ENCODE peak calls at places on chromosomes 16 and 17, in eight cellular contexts. D is activated T-helper 1 cell treated with anti-CD3 and anti-CD28 coated beads, Interleukin-2, amount 50 U/mL, for 16 hours; E is iris pigment epithelial cell; V is PC-3; J is NCI-H1105 treated with DMSO at 0.1 percent for 48 hours; H is activated gamma-delta T cell treated with Interleukin-2 at 50 U/mL for 16 hours; B is left cardiac atrium; C is posterior cingulate gyrus. X is an unnamed sample.

GRCh38 chr17:40348562-40349476 is 15.7 kb downstream of the GJD3 start:
- DNase-seq in D (no peak), E (peak; percentile 48), V (no peak), J (peak; percentile 59), H (no peak), B (peak; percentile 71), C (peak; percentile 84), X (no peak)

GRCh38 chr17:42751628-42752027 is 6.8 kb upstream of the EZH1 start:
- DNase-seq in D (no peak), E (peak; percentile 52), V (no peak), J (no peak), H (no peak), B (no peak), C (no peak), X (no peak)

GRCh38 chr16:3112058-3112880 is at the start of gene ZNF205:
- DNase-seq in D (no peak), E (peak; percentile 68), V (peak; percentile 79), J (peak; percentile 63), H (no peak), B (peak; percentile 78), C (peak; percentile 82), X (peak; percentile 11)

GRCh38 chr17:76266244-76266938 is 1.2 kb downstream of the UBALD2 start:
- DNase-seq in D (no peak), E (peak; percentile 45), V (no peak), J (no peak), H (no peak), B (no peak), C (no peak), X (no peak)

GRCh38 chr16:85058909-85059308 is 31.3 kb downstream of the KIAA0513 start:
- DNase-seq in D (no peak), E (no peak), V (no peak), J (no peak), H (no peak), B (no peak), C (no peak), X (no peak)

GRCh38 chr17:28881533-28882056 is 15.9 kb downstream of the FLOT2 start:
- DNase-seq in D (no peak), E (no peak), V (no peak), J (no peak), H (no peak), B (no peak), C (no peak), X (no peak)

GRCh38 chr17:7041607-7042506 is 2.0 kb downstream of the SLC16A11 start:
- DNase-seq in D (no peak), E (no peak), V (no peak), J (no peak), H (peak; percentile 29), B (no peak), C (no peak), X (no peak)

GRCh38 chr17:50107790-50108414 is 12.8 kb downstream of the PDK2 start:
- DNase-seq in D (no peak), E (peak; percentile 70), V (peak; percentile 56), J (no peak), H (no peak), B (no peak), C (no peak), X (no peak)

GRCh38 chr17:74214642-74215331 is 1.4 kb downstream of the TTYH2 start:
- DNase-seq in D (no peak), E (no peak), V (no peak), J (no peak), H (no peak), B (peak; percentile 53), C (no peak), X (no peak)

GRCh38 chr17:27577124-27577761 is 53.7 kb upstream of the LGALS9 start:
- DNase-seq in D (no peak), E (peak; percentile 74), V (peak; percentile 59), J (no peak), H (no peak), B (peak; percentile 57), C (peak; percentile 49), X (no peak)

GRCh38 chr16:56424791-56425438 is 430 bp downstream of the AMFR start:
- DNase-seq in D (peak; percentile 5), E (no peak), V (no peak), J (peak; percentile 35), H (peak; percentile 21), B (peak; percentile 56), C (peak; percentile 11), X (no peak)

GRCh38 chr16:66746682-66747081 is 4.7 kb downstream of the DYNC1LI2 start:
- DNase-seq in D (no peak), E (peak; percentile 39), V (no peak), J (no peak), H (no peak), B (no peak), C (no peak), X (no peak)

GRCh38 chr17:29807520-29808361 is 122.3 kb downstream of the SSH2 start:
- DNase-seq in D (peak; percentile 24), E (peak; percentile 64), V (peak; percentile 63), J (peak; percentile 48), H (peak; percentile 76), B (peak; percentile 56), C (peak; percentile 68), X (peak; percentile 55)

GRCh38 chr17:66689192-66689591 is 145.7 kb upstream of the CACNG5 start:
- DNase-seq in D (no peak), E (no peak), V (no peak), J (no peak), H (no peak), B (no peak), C (no peak), X (no peak)

GRCh38 chr17:6041261-6041660 is 28.9 kb upstream of the WSCD1 start:
- DNase-seq in D (no peak), E (no peak), V (no peak), J (no peak), H (no peak), B (no peak), C (no peak), X (peak; percentile 9)

GRCh38 chr17:2084766-2085647 is 30.1 kb downstream of the HIC1 start:
- DNase-seq in D (no peak), E (peak; percentile 86), V (peak; percentile 53), J (no peak), H (no peak), B (peak; percentile 63), C (no peak), X (no peak)

GRCh38 chr16:1914084-1914608 is 4.1 kb downstream of the HS3ST6 start:
- DNase-seq in D (no peak), E (no peak), V (no peak), J (no peak), H (no peak), B (no peak), C (no peak), X (no peak)

GRCh38 chr16:57253410-57253927 is 8.4 kb downstream of the ARL2BP start:
- DNase-seq in D (no peak), E (peak; percentile 19), V (peak; percentile 31), J (no peak), H (no peak), B (no peak), C (no peak), X (no peak)

GRCh38 chr16:927406-927805 is 43.4 kb downstream of the LMF1 start:
- DNase-seq in D (no peak), E (no peak), V (no peak), J (no peak), H (no peak), B (no peak), C (no peak), X (no peak)

GRCh38 chr17:71316498-71316897 is 804.3 kb upstream of the SOX9 start:
- DNase-seq in D (no peak), E (no peak), V (no peak), J (no peak), H (no peak), B (no peak), C (no peak), X (no peak)

GRCh38 chr17:16313159-16314090 is 39.8 kb downstream of the CENPV start:
- DNase-seq in D (no peak), E (peak; percentile 67), V (no peak), J (no peak), H (no peak), B (no peak), C (no peak), X (no peak)

GRCh38 chr17:61260061-61260797 is 139.4 kb upstream of the TBX2 start:
- DNase-seq in D (no peak), E (peak; percentile 69), V (no peak), J (no peak), H (no peak), B (peak; percentile 24), C (no peak), X (no peak)

GRCh38 chr17:76584427-76585047 is 1.1 kb downstream of the ST6GALNAC2 start:
- DNase-seq in D (no peak), E (no peak), V (no peak), J (no peak), H (no peak), B (no peak), C (no peak), X (no peak)

GRCh38 chr16:24070851-24071250 is 185.3 kb upstream of the CACNG3 start:
- DNase-seq in D (no peak), E (peak; percentile 24), V (peak; percentile 42), J (peak; percentile 15), H (no peak), B (peak; percentile 21), C (no peak), X (peak; percentile 1)

GRCh38 chr16:81625544-81626152 is 153.4 kb upstream of the PLCG2 start:
- DNase-seq in D (no peak), E (peak; percentile 20), V (peak; percentile 65), J (no peak), H (no peak), B (peak; percentile 69), C (peak; percentile 36), X (no peak)

GRCh38 chr16:1167276-1168107 is 14.6 kb downstream of the CACNA1H start:
- DNase-seq in D (no peak), E (no peak), V (no peak), J (peak; percentile 85), H (no peak), B (no peak), C (peak; percentile 50), X (peak; percentile 75)

GRCh38 chr16:83675136-83675535 is 132.6 kb upstream of the HSBP1 start:
- DNase-seq in D (no peak), E (peak; percentile 21), V (no peak), J (no peak), H (no peak), B (no peak), C (no peak), X (no peak)

GRCh38 chr16:67544844-67545664 is 16.4 kb downstream of the RIPOR1 start:
- DNase-seq in D (no peak), E (no peak), V (no peak), J (no peak), H (no peak), B (no peak), C (no peak), X (no peak)

GRCh38 chr17:56468840-56469239 is 124.7 kb upstream of the NOG start:
- DNase-seq in D (no peak), E (no peak), V (no peak), J (no peak), H (no peak), B (no peak), C (no peak), X (no peak)

X was measured in NCI-H748 treated with DMSO at 0.1 percent for 48 hours.